ENCODE peak calls at places on chromosomes 1 and 21, in four cellular contexts. One of them, this sample, is unnamed.

GRCh38 chr1:193184776-193185175 is 1.6 kb downstream of the B3GALT2 start:
- DNase-seq in BE2C: no peak
- DNase-seq in kidney epithelial cell: no peak
- DNase-seq in stomach: no peak
- DNase-seq in this sample: no peak

GRCh38 chr1:241639040-241639652 is 1.0 kb downstream of the CHML start:
- DNase-seq in BE2C: no peak
- DNase-seq in kidney epithelial cell: no peak
- DNase-seq in stomach: no peak
- DNase-seq in this sample: no peak

GRCh38 chr1:205318231-205318991 is 3.1 kb downstream of the NUAK2 start:
- DNase-seq in BE2C: no peak
- DNase-seq in kidney epithelial cell: no peak
- DNase-seq in stomach: no peak
- DNase-seq in this sample: peak; percentile 60

GRCh38 chr1:183694636-183695035 is 41.5 kb upstream of the APOBEC4 start:
- DNase-seq in BE2C: no peak
- DNase-seq in kidney epithelial cell: no peak
- DNase-seq in stomach: no peak
- DNase-seq in this sample: no peak

GRCh38 chr1:234297668-234298067 is 75.6 kb upstream of the COA6 start:
- DNase-seq in BE2C: no peak
- DNase-seq in kidney epithelial cell: no peak
- DNase-seq in stomach: no peak
- DNase-seq in this sample: no peak

GRCh38 chr1:210850556-210850955 is 283.4 kb downstream of the KCNH1 start:
- DNase-seq in BE2C: no peak
- DNase-seq in kidney epithelial cell: no peak
- DNase-seq in stomach: no peak
- DNase-seq in this sample: no peak

GRCh38 chr1:83860506-83861221 is 138.3 kb downstream of the TTLL7 start:
- DNase-seq in BE2C: no peak
- DNase-seq in kidney epithelial cell: no peak
- DNase-seq in stomach: peak; percentile 87
- DNase-seq in this sample: peak; percentile 94

GRCh38 chr1:119656410-119656955 is 8.4 kb upstream of the ZNF697 start:
- DNase-seq in BE2C: no peak
- DNase-seq in kidney epithelial cell: no peak
- DNase-seq in stomach: no peak
- DNase-seq in this sample: no peak

GRCh38 chr1:22325531-22326371 is 125.9 kb upstream of the ZBTB40 start:
- DNase-seq in BE2C: no peak
- DNase-seq in kidney epithelial cell: no peak
- DNase-seq in stomach: peak; percentile 17
- DNase-seq in this sample: no peak

GRCh38 chr1:210416681-210417080 is 88.0 kb downstream of the HHAT start:
- DNase-seq in BE2C: no peak
- DNase-seq in kidney epithelial cell: no peak
- DNase-seq in stomach: no peak
- DNase-seq in this sample: no peak

GRCh38 chr21:45116066-45116465 is 41.7 kb downstream of the ADARB1 start:
- DNase-seq in BE2C: no peak
- DNase-seq in kidney epithelial cell: no peak
- DNase-seq in stomach: no peak
- DNase-seq in this sample: no peak

GRCh38 chr1:25875154-25875855 is at the start of gene PAQR7:
- DNase-seq in BE2C: peak; percentile 70
- DNase-seq in kidney epithelial cell: no peak
- DNase-seq in stomach: peak; percentile 87
- DNase-seq in this sample: peak; percentile 81

GRCh38 chr1:6523566-6523965 is 30.7 kb downstream of the NOL9 start:
- DNase-seq in BE2C: peak; percentile 41
- DNase-seq in kidney epithelial cell: no peak
- DNase-seq in stomach: no peak
- DNase-seq in this sample: no peak

GRCh38 chr1:117051224-117052064 is 8.7 kb upstream of the TTF2 start:
- DNase-seq in BE2C: no peak
- DNase-seq in kidney epithelial cell: no peak
- DNase-seq in stomach: peak; percentile 56
- DNase-seq in this sample: no peak

GRCh38 chr1:207815913-207816312 is 64.1 kb downstream of the CD46 start:
- DNase-seq in BE2C: no peak
- DNase-seq in kidney epithelial cell: no peak
- DNase-seq in stomach: no peak
- DNase-seq in this sample: no peak

GRCh38 chr21:44835647-44835973 is 17.7 kb upstream of the SUMO3 start:
- DNase-seq in BE2C: no peak
- DNase-seq in kidney epithelial cell: no peak
- DNase-seq in stomach: no peak
- DNase-seq in this sample: no peak

GRCh38 chr1:185595835-185596667 is 138.1 kb upstream of the HMCN1 start:
- DNase-seq in BE2C: peak; percentile 60
- DNase-seq in kidney epithelial cell: no peak
- DNase-seq in stomach: peak; percentile 58
- DNase-seq in this sample: peak; percentile 53

GRCh38 chr21:39633770-39634181 is 21.0 kb downstream of the B3GALT5 start:
- DNase-seq in BE2C: no peak
- DNase-seq in kidney epithelial cell: peak; percentile 97
- DNase-seq in stomach: no peak
- DNase-seq in this sample: no peak

GRCh38 chr1:154386643-154387352 is 18.3 kb upstream of the IL6R start:
- DNase-seq in BE2C: no peak
- DNase-seq in kidney epithelial cell: no peak
- DNase-seq in stomach: no peak
- DNase-seq in this sample: no peak

GRCh38 chr1:21278898-21279819 is 11.1 kb downstream of the ECE1 start:
- DNase-seq in BE2C: no peak
- DNase-seq in kidney epithelial cell: no peak
- DNase-seq in stomach: no peak
- DNase-seq in this sample: no peak
- H3K4me3 ChIP-seq in BE2C: no peak overlapping the region
- H3K4me3 ChIP-seq in kidney epithelial cell: no peak overlapping the region
- H3K4me3 ChIP-seq in stomach: peak overlapping the region; percentile 25
- H3K4me3 ChIP-seq in this sample: peak overlapping the region; percentile 17

GRCh38 chr1:92482665-92483441 is 3.9 kb downstream of the GFI1 start:
- DNase-seq in BE2C: no peak
- DNase-seq in kidney epithelial cell: no peak
- DNase-seq in stomach: no peak
- DNase-seq in this sample: no peak

GRCh38 chr1:92484472-92485373 is 2.0 kb downstream of the GFI1 start:
- DNase-seq in BE2C: peak; percentile 8
- DNase-seq in kidney epithelial cell: no peak
- DNase-seq in stomach: peak; percentile 48
- DNase-seq in this sample: peak; percentile 46

GRCh38 chr1:92482404-92482664 is 4.4 kb downstream of the GFI1 start:
- DNase-seq in BE2C: no peak
- DNase-seq in kidney epithelial cell: no peak
- DNase-seq in stomach: no peak
- DNase-seq in this sample: no peak

GRCh38 chr1:92484171-92484471 is 2.6 kb downstream of the GFI1 start:
- DNase-seq in BE2C: no peak
- DNase-seq in kidney epithelial cell: no peak
- DNase-seq in stomach: no peak
- DNase-seq in this sample: no peak

DNA sequence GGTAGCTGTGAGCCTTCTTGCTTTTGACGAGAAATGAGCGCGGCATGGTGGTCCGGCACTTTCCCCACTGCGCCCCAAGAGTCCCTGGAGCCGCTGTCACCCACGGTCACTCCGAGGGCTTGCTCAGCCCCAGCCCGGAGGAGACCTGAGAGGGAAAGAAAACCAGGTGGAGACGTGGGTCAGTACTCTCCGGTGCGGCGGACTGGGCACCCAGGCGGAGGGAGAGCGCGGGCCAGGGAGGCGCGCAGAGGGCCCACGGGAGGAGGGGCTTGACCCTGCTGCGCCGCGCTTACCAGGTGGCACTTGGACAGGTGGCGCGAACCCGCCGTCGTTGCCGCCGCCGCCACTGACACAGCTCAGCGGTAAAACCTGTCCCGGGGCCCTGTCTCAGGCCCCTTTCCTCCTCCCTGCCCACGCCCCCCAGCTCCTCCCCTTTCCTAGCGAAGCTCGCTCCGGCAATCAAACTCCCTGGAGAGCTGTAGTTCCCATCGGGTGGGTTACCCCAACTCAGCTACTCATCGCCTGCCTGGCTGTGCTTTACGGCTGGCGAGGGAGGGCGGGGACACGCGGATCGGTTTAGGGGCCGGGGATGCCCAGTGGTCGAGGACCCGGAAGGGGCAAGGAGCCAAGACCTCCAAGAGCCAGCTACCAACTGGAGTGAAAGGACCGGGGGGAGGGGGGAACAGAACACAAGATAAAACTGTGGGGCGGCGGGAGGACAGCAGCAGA is 3.1 kb downstream of the GFI1 start:
- DNase-seq in BE2C: no peak
- DNase-seq in kidney epithelial cell: no peak
- DNase-seq in stomach: no peak
- DNase-seq in this sample: peak; percentile 50
- H3K4me3 ChIP-seq in BE2C: no peak overlapping the region
- H3K4me3 ChIP-seq in kidney epithelial cell: no peak overlapping the region
- H3K4me3 ChIP-seq in stomach: peak overlapping the region; percentile 71
- H3K4me3 ChIP-seq in this sample: peak overlapping the region; percentile 26

DNA sequence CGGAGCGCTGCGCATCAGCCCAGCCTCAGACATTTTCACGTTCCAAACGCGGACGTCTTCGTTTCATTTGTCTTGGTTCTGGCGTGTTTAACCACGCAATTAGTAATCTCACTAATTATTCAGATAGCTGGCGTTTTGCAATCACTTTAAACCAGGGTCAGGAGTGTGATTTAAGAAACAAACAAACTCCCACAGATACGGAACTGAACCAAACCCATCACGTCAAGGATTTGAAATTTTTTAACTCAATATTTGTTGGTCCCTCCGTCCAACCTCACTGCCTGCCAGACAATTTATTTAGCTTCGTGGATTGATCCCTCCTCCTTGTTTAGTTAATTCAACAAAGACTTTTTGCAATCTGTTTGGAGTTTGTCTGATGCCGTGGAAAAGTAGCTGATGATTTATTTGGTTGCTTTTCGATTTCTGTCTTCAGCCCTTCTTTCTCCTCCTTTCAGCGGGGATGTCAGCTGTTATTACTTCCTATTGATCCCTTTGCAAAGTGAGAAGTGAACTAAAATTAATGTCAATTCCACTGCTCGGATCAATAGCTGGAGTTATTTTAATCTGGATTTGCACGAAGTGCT is 4.1 kb downstream of the RNF220 start:
- DNase-seq in BE2C: no peak
- DNase-seq in kidney epithelial cell: no peak
- DNase-seq in stomach: no peak
- DNase-seq in this sample: no peak
- H3K4me3 ChIP-seq in BE2C: no peak overlapping the region
- H3K4me3 ChIP-seq in kidney epithelial cell: no peak overlapping the region
- H3K4me3 ChIP-seq in stomach: peak overlapping the region; percentile 62
- H3K4me3 ChIP-seq in this sample: no peak overlapping the region

DNA sequence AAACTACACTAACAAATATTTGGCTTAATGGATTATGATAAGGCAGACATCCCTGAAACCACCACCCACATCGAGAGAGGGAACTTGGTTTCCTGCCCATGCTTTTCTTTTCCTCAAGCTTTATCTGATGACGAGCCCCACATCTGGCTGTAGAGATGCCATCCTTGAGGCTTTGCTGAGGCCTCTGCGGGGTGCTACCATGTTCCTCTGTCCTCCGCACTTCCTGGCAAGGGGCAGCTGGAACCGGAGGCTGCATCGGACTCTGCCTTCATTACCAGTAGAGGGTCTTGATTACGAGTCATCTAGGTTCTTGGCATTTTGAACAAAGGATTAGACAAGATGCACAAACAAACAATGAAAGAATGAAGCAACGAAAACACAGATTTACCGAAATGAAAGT is 21.7 kb upstream of the C1orf174 start:
- DNase-seq in BE2C: no peak
- DNase-seq in kidney epithelial cell: no peak
- DNase-seq in stomach: no peak
- DNase-seq in this sample: no peak
- H3K4me3 ChIP-seq in BE2C: no peak overlapping the region
- H3K4me3 ChIP-seq in kidney epithelial cell: no peak overlapping the region
- H3K4me3 ChIP-seq in stomach: peak overlapping the region; percentile 26
- H3K4me3 ChIP-seq in this sample: no peak overlapping the region